ENCODE peak calls at places on chromosomes 7 and 10, in five cellular contexts. R is uterus, D is transverse colon, G is endothelial cell of umbilical vein, V is adrenal gland. S is an unnamed sample.

GRCh38 chr10:78597791-78598555 is 470.8 kb upstream of the ZMIZ1 start:
- DNase-seq in V (no peak), D (no peak), R (peak), G (no peak), S (no peak)

GRCh38 chr10:16967000-16967865 is 150.0 kb upstream of the RSU1 start:
- DNase-seq in V (no peak), D (no peak), G (peak), R (no peak), S (no peak)

GRCh38 chr7:83301416-83301815 is 138.7 kb upstream of the PCLO start:
- DNase-seq in R (no peak), G (peak), D (no peak), V (no peak), S (no peak)

GRCh38 chr10:16828731-16829175 is 11.5 kb upstream of the RSU1 start:
- DNase-seq in V (peak), D (peak), R (peak), G (peak), S (no peak)

GRCh38 chr7:127392182-127392565 is 334 bp downstream of the ZNF800 start:
- DNase-seq in D (peak), R (peak), G (peak), V (peak), S (peak)

GRCh38 chr7:73669316-73669715 is 1.7 kb downstream of the VPS37D start:
- DNase-seq in G (no peak), R (no peak), V (no peak), D (no peak), S (no peak)

GRCh38 chr10:44006826-44007225 is 358.1 kb upstream of the ZNF32 start:
- DNase-seq in D (no peak), R (no peak), G (no peak), V (no peak), S (no peak)

GRCh38 chr7:85090138-85090537 is 96.7 kb downstream of the SEMA3D start:
- DNase-seq in V (no peak), D (no peak), R (no peak), G (no peak), S (no peak)

GRCh38 chr7:139739863-139740597 is 37.8 kb downstream of the HIPK2 start:
- DNase-seq in D (peak), V (no peak), R (no peak), G (no peak), S (no peak)

GRCh38 chr7:22601812-22602568 is 102.0 kb upstream of the STEAP1B start:
- DNase-seq in V (no peak), D (no peak), R (peak), G (peak), S (no peak)

GRCh38 chr10:101779544-101780186 is 3.6 kb downstream of the NPM3 start:
- DNase-seq in G (peak), V (peak), D (peak), R (peak), S (peak)

GRCh38 chr10:120402358-120402757 is 54.7 kb upstream of the PLPP4 start:
- DNase-seq in R (no peak), G (no peak), D (no peak), V (no peak), S (no peak)

GRCh38 chr10:86402283-86402931 is 35.8 kb upstream of the GRID1 start:
- DNase-seq in D (no peak), G (no peak), V (peak), R (no peak), S (no peak)

GRCh38 chr10:100446130-100446761 is 16.6 kb upstream of the WNT8B start:
- DNase-seq in R (no peak), G (no peak), V (no peak), D (no peak), S (no peak)

GRCh38 chr10:94103902-94104301 is 110.2 kb downstream of the PLCE1 start:
- DNase-seq in R (no peak), G (no peak), V (no peak), D (no peak), S (no peak)

GRCh38 chr10:13891542-13892431 is 305.0 kb downstream of the PRPF18 start:
- DNase-seq in G (peak), V (no peak), D (no peak), R (no peak), S (peak)

GRCh38 chr10:29595146-29595545 is 39.6 kb downstream of the SVIL start:
- DNase-seq in D (no peak), R (no peak), V (peak), G (no peak), S (no peak)

GRCh38 chr10:123035467-123036086 is 26.8 kb downstream of the ACADSB start:
- DNase-seq in R (no peak), D (no peak), G (no peak), V (no peak), S (no peak)

GRCh38 chr7:8442295-8442813 is 8.9 kb downstream of the NXPH1 start:
- DNase-seq in G (no peak), V (no peak), R (no peak), D (no peak), S (no peak)

GRCh38 chr10:24871501-24871900 is 80.9 kb downstream of the PRTFDC1 start:
- DNase-seq in V (no peak), R (no peak), G (no peak), D (no peak), S (no peak)

GRCh38 chr7:45026984-45027773 is 27.2 kb downstream of the CCM2 start:
- DNase-seq in V (no peak), R (no peak), G (peak), D (no peak), S (peak)

DNA sequence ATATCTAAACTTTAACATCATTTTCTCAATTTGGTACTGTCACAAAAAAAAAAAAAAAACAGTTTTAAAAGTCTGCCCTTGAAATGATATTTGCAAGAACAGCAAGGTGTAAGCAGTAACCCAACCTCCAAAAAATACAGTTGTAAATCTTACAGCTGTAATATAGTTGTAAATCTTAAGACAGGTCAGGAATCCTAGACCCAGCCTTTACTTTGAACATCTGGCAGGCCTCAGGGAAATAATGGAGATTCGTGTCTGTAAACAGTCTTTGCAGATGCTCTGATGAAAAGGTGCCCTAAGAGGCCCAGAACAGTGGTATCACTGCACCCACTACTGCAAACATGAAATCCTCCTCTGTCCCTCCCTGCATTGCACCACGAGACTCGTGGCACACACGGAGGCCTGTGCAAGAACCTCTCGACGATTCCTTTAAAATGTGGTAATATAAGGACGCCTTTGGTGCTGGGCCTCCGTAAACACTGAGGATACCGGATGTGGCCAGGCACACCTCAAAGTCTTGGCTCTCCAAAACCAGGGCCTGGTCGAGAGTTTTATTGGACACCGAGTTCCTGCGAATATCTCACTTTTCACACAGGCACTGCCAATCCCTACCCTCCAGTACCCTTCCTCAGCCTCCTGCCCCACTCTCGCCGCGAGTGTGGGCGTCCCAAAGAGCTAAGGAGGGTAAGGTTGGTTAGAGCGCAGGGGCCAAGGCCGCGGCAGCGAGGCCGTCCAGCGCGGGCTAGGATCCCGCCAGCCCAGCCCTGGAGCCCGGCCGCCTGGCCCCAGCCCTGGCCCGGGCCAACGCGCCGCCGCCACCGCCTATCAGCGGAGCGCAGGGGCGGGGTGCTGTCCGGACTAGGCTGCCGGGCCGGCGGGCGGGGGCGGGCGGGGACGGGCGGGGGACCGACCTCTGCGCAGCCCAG is 475 bp upstream of the REEP3 start:
- DNase-seq in R (peak), D (peak), G (peak), V (peak), S (peak)
- TF ChIP-seq POLR2A in R (no peak), D (peak), G (no peak), V (no peak), S (no peak)

GRCh38 chr7:5532520-5533335 is 109.1 kb upstream of the TNRC18 start:
- DNase-seq in D (peak), R (peak), G (no peak), V (peak), S (peak)
- H3K4me3 ChIP-seq in D (peak), R (peak), G (no peak), V (no peak), S (peak)

DNA sequence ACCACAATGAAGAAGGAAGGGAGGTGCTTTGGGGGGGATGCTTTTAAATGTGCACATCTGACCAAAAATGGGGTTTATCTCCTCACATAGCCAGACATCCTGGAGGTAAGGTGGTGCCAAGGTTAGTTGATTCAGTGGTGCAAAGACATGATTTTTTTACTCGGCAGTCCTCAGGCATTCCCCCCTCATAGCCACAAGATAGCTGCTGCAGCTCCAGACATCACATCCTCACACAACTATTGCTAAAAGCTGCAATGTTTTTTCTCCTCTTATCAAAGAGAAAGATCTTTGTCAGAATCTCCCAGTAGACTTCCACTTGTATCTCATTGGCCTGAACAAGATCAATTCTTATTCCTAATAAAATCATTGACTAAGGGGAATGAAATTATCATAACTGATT is 141.3 kb upstream of the ZNF438 start:
- DNase-seq in D (no peak), G (no peak), R (no peak), V (no peak), S (no peak)
- TF ChIP-seq POLR2A in D (no peak), G (no peak), R (no peak), V (no peak), S (no peak)

DNA sequence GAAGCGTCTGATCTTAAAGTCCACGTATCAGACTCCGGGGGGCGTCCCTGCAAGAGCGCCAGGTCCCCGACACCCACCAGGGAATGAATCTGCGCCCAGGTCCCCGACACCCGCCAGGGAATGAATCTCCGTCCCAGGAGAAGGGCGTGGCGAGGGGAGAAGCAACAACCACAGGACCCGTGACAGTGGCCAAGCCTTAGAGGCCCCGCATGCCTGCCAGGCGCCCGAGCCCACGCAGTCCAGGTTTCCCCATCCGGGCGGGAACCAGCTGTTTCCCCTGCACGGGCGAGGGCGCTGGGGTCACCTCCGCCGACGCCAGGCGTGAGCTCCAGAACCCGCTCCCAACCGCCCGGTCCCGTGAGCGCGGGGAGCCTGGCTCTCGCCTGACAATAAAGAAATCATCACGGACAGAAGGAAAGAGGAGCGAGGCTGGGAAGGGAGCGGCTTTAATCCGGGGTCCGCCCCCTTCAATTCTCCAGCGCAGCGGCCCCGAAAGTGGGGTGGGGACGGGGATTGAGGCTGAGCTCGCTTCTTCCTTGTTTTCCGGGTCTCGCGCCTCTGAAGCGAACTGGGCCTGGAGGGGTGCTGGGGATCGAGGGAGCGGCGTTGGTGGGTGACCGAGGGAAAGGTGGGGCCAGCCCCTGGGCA is 29.0 kb upstream of the BMS1 start:
- DNase-seq in G (peak), V (no peak), R (peak), D (no peak), S (no peak)
- H3K4me3 ChIP-seq in G (no peak), V (peak), R (peak), D (peak), S (peak)

DNA sequence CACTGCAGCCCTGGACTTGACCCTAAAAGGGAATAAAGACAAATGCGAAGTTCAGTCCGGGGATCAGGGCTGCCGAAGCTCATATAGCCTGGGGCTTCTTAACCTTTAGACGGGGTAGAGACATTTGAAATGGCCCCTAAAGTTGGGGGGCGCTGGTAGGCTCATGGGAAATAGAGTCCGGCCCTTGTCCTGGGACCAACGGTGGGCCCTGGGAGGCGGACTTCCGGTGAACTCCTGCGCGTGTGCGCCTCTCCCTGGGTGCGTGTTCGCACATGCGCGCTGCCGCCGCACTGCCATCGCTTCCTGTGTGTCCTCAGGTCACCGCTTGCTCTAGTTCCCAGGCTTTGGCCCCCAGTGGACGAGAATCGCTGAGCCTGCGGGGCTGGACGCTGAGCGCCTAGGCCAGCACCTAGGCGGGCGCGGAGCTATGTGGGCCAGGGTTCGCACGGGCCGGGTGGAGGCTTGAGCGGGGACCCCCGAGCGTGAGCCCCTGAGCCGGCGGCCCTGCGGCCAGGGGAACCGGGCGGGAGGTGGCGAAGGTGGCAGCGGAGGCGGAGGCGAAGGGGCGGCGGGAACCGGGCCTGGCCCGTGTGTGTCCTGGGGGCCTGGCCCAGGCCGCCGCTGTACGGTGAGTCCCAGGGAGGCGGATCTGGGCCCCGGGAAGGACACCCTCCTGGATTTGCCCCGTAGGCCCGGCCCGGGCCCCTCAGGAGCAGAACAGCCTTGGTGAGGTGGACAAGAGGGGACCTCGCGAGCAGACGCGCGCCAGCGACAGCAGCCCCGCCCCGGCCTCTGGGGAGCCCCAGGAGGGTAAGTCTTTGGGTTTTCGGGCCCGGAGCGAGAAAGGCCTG is 23.0 kb upstream of the ZNF12 start:
- DNase-seq in G (peak), R (peak), V (peak), D (peak), S (peak)
- TF ChIP-seq POLR2A in G (no peak), R (peak), V (peak), D (peak), S (no peak)

GRCh38 chr10:113056468-113057021 is 106.5 kb downstream of the TCF7L2 start:
- DNase-seq in D (no peak), V (no peak), G (no peak), R (peak), S (no peak)

GRCh38 chr10:113059001-113059780 is 109.1 kb downstream of the TCF7L2 start:
- DNase-seq in R (peak), G (peak), V (no peak), D (no peak), S (no peak)

GRCh38 chr10:113056030-113056429 is 106.0 kb downstream of the TCF7L2 start:
- DNase-seq in D (no peak), V (no peak), G (no peak), R (no peak), S (no peak)

GRCh38 chr10:113060221-113061053 is 110.4 kb downstream of the TCF7L2 start:
- DNase-seq in D (peak), V (no peak), G (peak), R (no peak), S (peak)

GRCh38 chr10:113058175-113058961 is 108.3 kb downstream of the TCF7L2 start:
- DNase-seq in V (no peak), G (peak), R (peak), D (peak), S (no peak)
- H3K4me3 ChIP-seq in V (no peak), G (no peak), R (no peak), D (peak), S (peak)

DNA sequence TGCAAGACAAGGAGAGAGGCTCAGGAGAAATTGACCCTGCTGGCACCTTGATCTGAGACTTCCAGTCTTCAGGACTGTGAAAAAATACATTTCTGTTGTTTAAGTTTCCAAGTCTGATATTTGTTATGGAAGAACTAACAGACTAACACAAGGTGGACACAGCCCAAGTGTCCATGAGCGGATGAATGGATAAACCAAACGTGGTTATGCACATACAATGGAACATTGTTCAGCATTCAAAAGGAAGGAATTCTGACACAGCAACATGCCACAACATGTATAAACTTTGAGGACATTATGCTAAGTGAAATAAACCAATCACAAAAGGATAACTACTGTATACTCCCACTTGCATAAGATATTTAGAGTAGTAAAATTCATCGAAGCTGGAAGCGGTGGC is 76.5 kb downstream of the FAM13C start:
- DNase-seq in G (no peak), V (no peak), D (no peak), R (no peak), S (no peak)
- TF ChIP-seq POLR2A in G (no peak), V (no peak), D (no peak), R (no peak), S (no peak)

DNA sequence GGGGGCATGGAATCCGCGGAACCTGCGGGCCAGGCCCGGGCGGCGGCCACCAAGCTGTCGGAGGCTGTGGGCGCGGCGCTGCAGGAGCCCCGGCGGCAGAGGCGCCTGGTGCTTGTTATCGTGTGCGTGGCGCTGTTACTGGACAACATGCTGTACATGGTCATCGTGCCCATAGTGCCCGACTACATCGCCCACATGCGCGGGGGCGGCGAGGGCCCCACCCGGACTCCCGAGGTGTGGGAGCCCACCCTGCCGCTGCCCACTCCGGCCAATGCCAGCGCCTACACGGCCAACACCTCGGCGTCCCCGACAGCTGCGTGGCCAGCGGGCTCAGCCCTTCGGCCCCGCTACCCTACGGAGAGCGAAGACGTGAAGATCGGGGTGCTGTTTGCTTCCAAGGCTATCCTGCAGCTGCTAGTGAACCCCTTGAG is 640 bp downstream of the SLC18A3 start:
- DNase-seq in G (no peak), V (no peak), D (no peak), R (no peak), S (peak)
- H3K4me3 ChIP-seq in G (no peak), V (no peak), D (no peak), R (no peak), S (no peak)

GRCh38 chr10:56360967-56361841 is at the start of gene ZWINT:
- DNase-seq in R (peak), G (peak), D (peak), V (peak), S (peak)
- TF ChIP-seq POLR2A in R (no peak), G (peak), D (peak), V (peak), S (no peak)

S was measured in upper lobe of left lung.